ENCODE peak calls at places on chromosome 5, in six cellular contexts. Q, K, J, R, A and L are unnamed samples.

GRCh38 chr5:15117691-15118090 is 246.1 kb upstream of the ANKH start:
- DNase-seq in Q (no peak), K (no peak), J (no peak), R (no peak), A (no peak), L (no peak)

GRCh38 chr5:14491505-14491904 is 90.1 kb upstream of the OTULINL start:
- DNase-seq in Q (no peak), K (no peak), J (no peak), R (peak; percentile 59), A (no peak), L (no peak)

GRCh38 chr5:176743828-176744583 is 66.4 kb upstream of the UNC5A start:
- DNase-seq in Q (no peak), K (peak; percentile 5), J (no peak), R (no peak), A (no peak), L (no peak)

GRCh38 chr5:127294829-127295228 is 4.2 kb downstream of the MEGF10 start:
- DNase-seq in Q (no peak), K (no peak), J (no peak), R (no peak), A (no peak), L (no peak)

GRCh38 chr5:103562453-103563157 is at the start of gene NUDT12:
- DNase-seq in Q (peak; percentile 65), K (peak; percentile 84), J (peak; percentile 89), R (peak; percentile 12), A (peak; percentile 70), L (peak; percentile 90)

GRCh38 chr5:60295423-60295822 is 401.9 kb upstream of the PDE4D start:
- DNase-seq in Q (no peak), K (peak; percentile 17), J (peak; percentile 71), R (peak; percentile 12), A (peak; percentile 15), L (no peak)

GRCh38 chr5:174259691-174260420 is 214.3 kb downstream of the NSG2 start:
- DNase-seq in Q (no peak), K (no peak), J (no peak), R (no peak), A (no peak), L (no peak)

GRCh38 chr5:120152472-120152871 is 311.6 kb upstream of the PRR16 start:
- DNase-seq in Q (no peak), K (no peak), J (no peak), R (no peak), A (no peak), L (no peak)